ENCODE peak calls at places on chromosome 1, in five cellular contexts. E is neuronal stem cell, V is IMR-90, J is mesenchymal stem cell, K is H1. T is an unnamed sample.

GRCh38 chr1:33078030-33078591 is 2.8 kb upstream of the AZIN2 start:
- DNase-seq in J (no peak), E (no peak), K (no peak), V (no peak), T (no peak)

GRCh38 chr1:8425150-8425780 is 107.4 kb downstream of the SLC45A1 start:
- DNase-seq in K (no peak), J (no peak), E (no peak), V (no peak), T (no peak)

GRCh38 chr1:47013239-47013638 is 10.2 kb upstream of the CYP4X1 start:
- DNase-seq in J (no peak), K (no peak), E (no peak), V (no peak), T (no peak)

GRCh38 chr1:6282577-6283270 is 21.8 kb upstream of the GPR153 start:
- DNase-seq in E (no peak), K (no peak), V (no peak), J (no peak), T (no peak)

GRCh38 chr1:212432163-212432705 is 486 bp upstream of the NENF start:
- DNase-seq in J (no peak), V (no peak), K (no peak), E (no peak), T (no peak)

GRCh38 chr1:61301824-61302652 is 219.7 kb downstream of the NFIA start:
- DNase-seq in J (peak), E (no peak), V (peak), K (no peak), T (no peak)

GRCh38 chr1:154812911-154813816 is 56.9 kb downstream of the KCNN3 start:
- DNase-seq in V (peak), K (no peak), E (peak), J (peak), T (peak)

GRCh38 chr1:26020941-26021646 is 481 bp upstream of the EXTL1 start:
- DNase-seq in V (peak), K (no peak), J (peak), E (no peak), T (no peak)

GRCh38 chr1:220810179-220810653 is 23.5 kb downstream of the MTARC1 start:
- DNase-seq in K (no peak), J (peak), V (peak), E (peak), T (peak)

GRCh38 chr1:246155923-246156322 is 351.2 kb downstream of the SMYD3 start:
- DNase-seq in K (no peak), E (no peak), J (peak), V (peak), T (peak)

GRCh38 chr1:157671895-157672294 is 28.7 kb downstream of the FCRL3 start:
- DNase-seq in E (no peak), K (no peak), V (no peak), J (no peak), T (no peak)

GRCh38 chr1:145849356-145850165 is 4.1 kb downstream of the NUDT17 start:
- DNase-seq in E (no peak), K (no peak), J (peak), V (peak), T (no peak)

GRCh38 chr1:184143449-184143848 is 91.9 kb downstream of the TSEN15 start:
- DNase-seq in V (peak), J (peak), E (no peak), K (no peak), T (no peak)

GRCh38 chr1:154720328-154721301 is 112.6 kb upstream of the ADAR start:
- DNase-seq in E (no peak), K (no peak), J (no peak), V (no peak), T (no peak)

GRCh38 chr1:115717541-115717940 is 51.0 kb downstream of the CASQ2 start:
- DNase-seq in K (no peak), E (no peak), V (peak), J (peak), T (peak)

GRCh38 chr1:91766883-91767282 is 119.1 kb downstream of the TGFBR3 start:
- DNase-seq in E (no peak), J (no peak), V (no peak), K (no peak), T (no peak)

GRCh38 chr1:157201767-157202166 is 63.6 kb upstream of the ETV3 start:
- DNase-seq in K (no peak), J (no peak), V (no peak), E (no peak), T (no peak)

GRCh38 chr1:154324241-154324640 is 1.1 kb upstream of the ATP8B2 start:
- DNase-seq in J (no peak), V (no peak), E (no peak), K (no peak), T (no peak)

GRCh38 chr1:95371666-95372320 is 137.8 kb downstream of the RWDD3 start:
- DNase-seq in K (no peak), J (no peak), V (no peak), E (no peak), T (no peak)

GRCh38 chr1:221237587-221237986 is 358.3 kb downstream of the HLX start:
- DNase-seq in J (no peak), E (no peak), V (no peak), K (no peak), T (no peak)

GRCh38 chr1:228043281-228043845 is 36.6 kb downstream of the WNT3A start:
- DNase-seq in E (no peak), V (peak), J (no peak), K (no peak), T (no peak)

GRCh38 chr1:27379564-27380132 is 3.5 kb downstream of the CD164L2 start:
- DNase-seq in J (no peak), E (no peak), K (no peak), V (no peak), T (no peak)

GRCh38 chr1:177591155-177591554 is 378.7 kb downstream of the SEC16B start:
- DNase-seq in E (no peak), J (no peak), V (no peak), K (no peak), T (no peak)

GRCh38 chr1:60935599-60935990 is 146.8 kb upstream of the NFIA start:
- DNase-seq in J (no peak), K (no peak), V (no peak), E (no peak), T (no peak)

GRCh38 chr1:186375929-186376330 is 292 bp downstream of the ODR4 start:
- DNase-seq in J (no peak), E (no peak), K (no peak), V (no peak), T (no peak)

GRCh38 chr1:180155202-180155682 is 573 bp downstream of the QSOX1 start:
- DNase-seq in E (no peak), V (no peak), K (no peak), J (peak), T (peak)

GRCh38 chr1:46137901-46138300 is 5.5 kb upstream of the PIK3R3 start:
- DNase-seq in V (peak), K (no peak), J (peak), E (no peak), T (no peak)

GRCh38 chr1:172559811-172560210 is 26.9 kb downstream of the SUCO start:
- DNase-seq in K (no peak), E (no peak), J (no peak), V (no peak), T (no peak)
- H2AK5ac ChIP-seq in K (no peak), E (no peak), J (no peak), V (no peak), T (no peak)

GRCh38 chr1:234279021-234279420 is 94.2 kb upstream of the COA6 start:
- DNase-seq in J (no peak), V (no peak), K (no peak), E (no peak), T (no peak)
- H3K4ac ChIP-seq in J (no peak), V (no peak), K (no peak), E (no peak), T (no peak)

GRCh38 chr1:81252471-81253160 is 548.1 kb upstream of the ADGRL2 start:
- DNase-seq in E (no peak), K (no peak), J (no peak), V (no peak), T (no peak)
- H4K91ac ChIP-seq in E (no peak), K (no peak), J (no peak), V (no peak), T (no peak)

GRCh38 chr1:37474051-37474696 is at the start of gene ZC3H12A:
- DNase-seq in K (peak), E (peak), V (peak), J (peak), T (peak)

GRCh38 chr1:37473431-37474050 is 839 bp upstream of the ZC3H12A start:
- DNase-seq in K (no peak), E (no peak), V (no peak), J (peak), T (no peak)

GRCh38 chr1:37476087-37476452 is 1.7 kb downstream of the ZC3H12A start:
- DNase-seq in V (no peak), E (no peak), J (no peak), K (no peak), T (no peak)

GRCh38 chr1:37475380-37476086 is 1.2 kb downstream of the ZC3H12A start:
- DNase-seq in J (no peak), K (no peak), V (no peak), E (no peak), T (no peak)

DNA sequence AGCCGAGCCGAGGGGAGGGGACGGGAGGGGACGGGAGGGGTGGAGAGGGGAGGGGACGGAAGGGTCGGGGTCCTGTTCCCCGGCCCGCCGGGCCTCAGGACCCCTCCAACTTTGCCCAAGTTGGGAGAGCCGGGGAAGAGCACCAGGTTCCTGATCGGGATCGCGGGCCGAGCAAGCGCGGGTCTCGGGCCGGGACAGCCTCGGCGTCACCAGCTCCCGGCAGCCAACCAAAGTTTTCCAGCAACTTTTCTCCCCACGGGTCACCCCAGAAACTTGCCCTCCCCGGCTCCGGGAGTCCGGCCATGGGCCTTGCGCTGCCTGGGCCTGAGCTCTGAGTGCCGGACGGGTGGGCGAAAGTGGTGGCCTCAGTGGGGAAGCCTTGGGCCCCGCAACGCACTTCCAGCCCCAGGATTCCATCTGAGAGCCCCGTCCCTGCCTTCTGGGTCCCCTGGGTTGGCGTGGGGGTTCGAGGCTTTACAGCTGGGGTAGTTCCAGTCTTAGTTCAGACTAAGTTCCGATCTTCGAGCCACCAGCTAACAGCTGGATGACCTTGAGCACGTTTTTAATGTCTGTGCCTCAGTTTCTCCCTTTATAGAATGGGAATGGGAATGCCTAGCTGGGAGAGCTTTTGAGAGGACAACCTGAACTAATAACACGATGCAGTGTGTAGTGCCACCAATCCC is 458 bp downstream of the ZC3H12A start:
- DNase-seq in K (no peak), V (no peak), J (peak), E (no peak), T (peak)
- H2AK5ac ChIP-seq in K (no peak), V (peak), J (no peak), E (peak), T (peak)

GRCh38 chr1:18480315-18481189 is at the start of gene KLHDC7A:
- DNase-seq in E (peak), V (no peak), J (no peak), K (peak), T (no peak)
- H3K4ac ChIP-seq in E (peak), V (no peak), J (no peak), K (peak), T (peak)

GRCh38 chr1:235326719-235327558 is 1.0 kb downstream of the ARID4B start:
- DNase-seq in E (peak), J (peak), V (no peak), K (no peak), T (peak)
- H4K91ac ChIP-seq in E (no peak), J (peak), V (no peak), K (no peak), T (peak)

T was measured in trophoblast cell.